ENCODE peak calls at places on chromosomes 11 and 22, in ten cellular contexts. E is nephron progenitor cell, B is type B pancreatic cell, Z is Panc1, M is fibroblast of mammary gland, A is cardiac muscle cell, Q is HFFc6, H is mucosa of gallbladder, P is neuronal stem cell, S is HEK293T. T is an unnamed sample.

GRCh38 chr11:9717719-9718118 is 53.8 kb downstream of the SWAP70 start:
- DNase-seq in A (no peak), Z (no peak), S (no peak), E (no peak), Q (no peak), P (no peak), H (no peak), M (no peak), B (no peak), T (no peak)

GRCh38 chr11:104442320-104442719 is 278.4 kb upstream of the PDGFD start:
- DNase-seq in M (no peak), S (no peak), E (no peak), P (no peak), H (no peak), A (no peak), Z (no peak), Q (no peak), B (no peak), T (no peak)

GRCh38 chr11:110311783-110312578 is 15.6 kb upstream of the RDX start:
- DNase-seq in B (no peak), M (peak; percentile 68), Z (no peak), H (no peak), E (no peak), P (no peak), S (no peak), A (no peak), Q (peak; percentile 48), T (no peak)

GRCh38 chr11:79413258-79413657 is 27.6 kb downstream of the TENM4 start:
- DNase-seq in S (peak; percentile 17), B (no peak), A (peak; percentile 60), M (peak; percentile 97), H (peak; percentile 73), E (peak; percentile 73), Q (peak; percentile 88), P (peak; percentile 15), Z (no peak), T (peak; percentile 91)

GRCh38 chr11:48052183-48053040 is 72.1 kb downstream of the PTPRJ start:
- DNase-seq in M (no peak), B (no peak), A (peak; percentile 82), Q (peak; percentile 64), P (no peak), H (peak; percentile 84), Z (no peak), E (no peak), S (no peak), T (peak; percentile 40)

GRCh38 chr22:46619830-46620501 is at the start of gene GRAMD4:
- DNase-seq in Z (no peak), B (no peak), P (no peak), H (no peak), S (no peak), M (no peak), A (no peak), Q (no peak), E (no peak), T (peak; percentile 83)

GRCh38 chr11:63491614-63492372 is 826 bp upstream of the PLAAT5 start:
- DNase-seq in B (no peak), S (no peak), H (no peak), P (no peak), Z (no peak), A (no peak), M (no peak), Q (no peak), E (no peak), T (no peak)

GRCh38 chr22:47872761-47873535 is 1110.5 kb downstream of the TBC1D22A start:
- DNase-seq in Q (no peak), B (no peak), M (no peak), P (no peak), S (no peak), Z (no peak), A (no peak), H (no peak), E (no peak), T (no peak)

GRCh38 chr22:39408173-39408572 is 8.6 kb downstream of the TAB1 start:
- DNase-seq in A (no peak), S (no peak), E (no peak), Z (no peak), B (no peak), H (no peak), P (no peak), Q (no peak), M (peak; percentile 51), T (peak; percentile 2)

GRCh38 chr11:101618691-101619090 is 34.9 kb upstream of the TRPC6 start:
- DNase-seq in S (no peak), E (no peak), Z (no peak), A (no peak), Q (no peak), H (no peak), P (no peak), B (no peak), M (peak; percentile 91), T (no peak)

GRCh38 chr11:3203221-3204043 is 15.2 kb downstream of the MRGPRG start:
- DNase-seq in H (no peak), Z (no peak), P (peak; percentile 31), E (peak; percentile 75), M (no peak), Q (no peak), S (peak; percentile 34), A (peak; percentile 73), B (no peak), T (peak; percentile 41)

GRCh38 chr11:60915250-60915914 is 1.4 kb downstream of the TMEM109 start:
- DNase-seq in E (peak; percentile 57), A (peak; percentile 64), Z (no peak), M (peak; percentile 55), B (no peak), S (peak; percentile 44), H (peak; percentile 54), P (peak; percentile 77), Q (peak; percentile 65), T (peak; percentile 67)

GRCh38 chr11:37105456-37105855 is 507.4 kb upstream of the RAG2 start:
- DNase-seq in S (no peak), P (no peak), Q (no peak), B (no peak), Z (no peak), A (no peak), M (no peak), E (no peak), H (no peak), T (no peak)

GRCh38 chr22:40178417-40179409 is 988 bp downstream of the TNRC6B start:
- DNase-seq in Z (no peak), H (no peak), S (no peak), P (peak; percentile 62), M (peak; percentile 55), Q (peak; percentile 56), E (peak; percentile 27), A (peak; percentile 59), B (no peak), T (peak; percentile 44)

GRCh38 chr11:68806931-68807844 is 34.5 kb downstream of the CPT1A start:
- DNase-seq in Q (peak; percentile 55), H (no peak), A (no peak), S (no peak), P (no peak), B (no peak), Z (no peak), E (no peak), M (peak; percentile 83), T (no peak)

GRCh38 chr11:77879218-77879617 is 58.3 kb downstream of the AAMDC start:
- DNase-seq in Q (no peak), H (no peak), E (no peak), A (no peak), M (peak; percentile 70), S (no peak), Z (no peak), P (no peak), B (no peak), T (peak; percentile 79)

GRCh38 chr11:124872741-124873140 is 7.5 kb downstream of the ROBO3 start:
- DNase-seq in B (peak; percentile 62), E (no peak), Q (no peak), H (no peak), A (no peak), Z (no peak), P (no peak), M (no peak), S (no peak), T (peak; percentile 14)

GRCh38 chr11:78230161-78230877 is 41.6 kb downstream of the USP35 start:
- DNase-seq in Z (no peak), P (no peak), S (no peak), H (no peak), Q (no peak), A (no peak), B (no peak), M (no peak), E (no peak), T (no peak)

GRCh38 chr11:8814209-8814922 is 96.6 kb upstream of the AKIP1 start:
- DNase-seq in E (no peak), M (no peak), Q (peak; percentile 42), A (no peak), P (no peak), H (no peak), Z (no peak), S (no peak), B (no peak), T (no peak)

GRCh38 chr11:92605667-92606066 is 363.8 kb upstream of the MTNR1B start:
- DNase-seq in Q (no peak), B (no peak), E (no peak), S (no peak), A (no peak), P (no peak), M (no peak), H (no peak), Z (no peak), T (no peak)

GRCh38 chr22:22432479-22432878 is 76.1 kb downstream of the ZNF280B start:
- DNase-seq in A (no peak), H (no peak), B (no peak), S (no peak), M (no peak), Q (no peak), Z (no peak), E (no peak), P (no peak), T (no peak)

GRCh38 chr11:134670961-134671370 is 258.9 kb upstream of the B3GAT1 start:
- DNase-seq in Z (no peak), M (no peak), P (no peak), Q (no peak), A (no peak), B (peak; percentile 52), E (no peak), S (no peak), H (no peak), T (no peak)

GRCh38 chr22:24418786-24419479 is 8.5 kb upstream of the ADORA2A start:
- DNase-seq in Q (no peak), S (no peak), P (no peak), H (no peak), Z (no peak), E (no peak), M (no peak), B (no peak), A (no peak), T (peak; percentile 27)

GRCh38 chr11:119307219-119307618 is 9.7 kb downstream of the MCAM start:
- DNase-seq in H (no peak), Q (no peak), S (no peak), P (no peak), B (no peak), Z (no peak), M (no peak), A (no peak), E (no peak), T (no peak)

GRCh38 chr11:125869526-125869925 is 17.9 kb upstream of the HYLS1 start:
- DNase-seq in E (no peak), H (no peak), S (no peak), Z (no peak), A (no peak), Q (no peak), B (no peak), M (no peak), P (no peak), T (no peak)

GRCh38 chr22:17199131-17199731 is 20.0 kb downstream of the ADA2 start:
- DNase-seq in P (peak; percentile 64), Q (no peak), A (no peak), M (peak; percentile 87), S (no peak), B (no peak), Z (no peak), H (peak; percentile 12), E (peak; percentile 65), T (peak; percentile 63)

GRCh38 chr11:16356057-16356750 is at the start of gene SOX6:
- DNase-seq in Z (no peak), A (peak; percentile 9), S (no peak), M (no peak), B (no peak), Q (peak; percentile 45), E (no peak), H (no peak), P (no peak), T (no peak)

GRCh38 chr11:1640076-1640946 is 10.7 kb downstream of the KRTAP5-5 start:
- DNase-seq in P (peak; percentile 48), Z (no peak), S (peak; percentile 81), M (peak; percentile 10), H (no peak), B (no peak), Q (no peak), A (peak; percentile 62), E (peak; percentile 74), T (no peak)

T was measured in left ventricle myocardium superior.